ENCODE peak calls at places on chromosomes 6 and 20, in nine cellular contexts. One of them, this sample, is unnamed. For H3K4me1, the result is how much of the 10 kb centered on the place peaks cover.

GRCh38 chr6:73747293-73747692 is 51.3 kb downstream of the CD109 start:
- DNase-seq in lung: no peak
- DNase-seq in HCT116: no peak
- DNase-seq in ovary: no peak
- DNase-seq in stomach: no peak
- DNase-seq in heart right ventricle: no peak
- DNase-seq in IMR-90: no peak
- DNase-seq in left ventricle myocardium inferior: no peak
- DNase-seq in neural progenitor cell: no peak
- DNase-seq in this sample: no peak

GRCh38 chr20:55882922-55883321 is 122.4 kb downstream of the CBLN4 start:
- DNase-seq in lung: no peak
- DNase-seq in HCT116: no peak
- DNase-seq in ovary: no peak
- DNase-seq in stomach: no peak
- DNase-seq in heart right ventricle: no peak
- DNase-seq in IMR-90: no peak
- DNase-seq in left ventricle myocardium inferior: no peak
- DNase-seq in neural progenitor cell: no peak
- DNase-seq in this sample: no peak

GRCh38 chr6:52993461-52993860 is 1.6 kb downstream of the GSTA4 start:
- DNase-seq in lung: no peak
- DNase-seq in HCT116: no peak
- DNase-seq in ovary: no peak
- DNase-seq in stomach: no peak
- DNase-seq in heart right ventricle: no peak
- DNase-seq in IMR-90: no peak
- DNase-seq in left ventricle myocardium inferior: no peak
- DNase-seq in neural progenitor cell: no peak
- DNase-seq in this sample: no peak

GRCh38 chr20:47318027-47318595 is 38.4 kb downstream of the ZMYND8 start:
- DNase-seq in lung: no peak
- DNase-seq in HCT116: no peak
- DNase-seq in ovary: peak
- DNase-seq in stomach: no peak
- DNase-seq in heart right ventricle: no peak
- DNase-seq in IMR-90: peak
- DNase-seq in left ventricle myocardium inferior: no peak
- DNase-seq in neural progenitor cell: peak
- DNase-seq in this sample: peak

GRCh38 chr20:719816-720215 is 44.2 kb upstream of the SCRT2 start:
- DNase-seq in lung: no peak
- DNase-seq in HCT116: no peak
- DNase-seq in ovary: no peak
- DNase-seq in stomach: no peak
- DNase-seq in heart right ventricle: no peak
- DNase-seq in IMR-90: no peak
- DNase-seq in left ventricle myocardium inferior: no peak
- DNase-seq in neural progenitor cell: no peak
- DNase-seq in this sample: no peak

GRCh38 chr6:138978229-138978628 is 9.8 kb downstream of the REPS1 start:
- DNase-seq in lung: no peak
- DNase-seq in HCT116: no peak
- DNase-seq in ovary: no peak
- DNase-seq in stomach: no peak
- DNase-seq in heart right ventricle: no peak
- DNase-seq in IMR-90: no peak
- DNase-seq in left ventricle myocardium inferior: no peak
- DNase-seq in neural progenitor cell: no peak
- DNase-seq in this sample: no peak

GRCh38 chr6:111711476-111711875 is 105.8 kb upstream of the TRAF3IP2 start:
- DNase-seq in lung: no peak
- DNase-seq in HCT116: no peak
- DNase-seq in ovary: peak
- DNase-seq in stomach: peak
- DNase-seq in heart right ventricle: peak
- DNase-seq in IMR-90: no peak
- DNase-seq in left ventricle myocardium inferior: peak
- DNase-seq in neural progenitor cell: peak
- DNase-seq in this sample: no peak

GRCh38 chr20:13259921-13260320 is 38.8 kb downstream of the ISM1 start:
- DNase-seq in lung: no peak
- DNase-seq in HCT116: no peak
- DNase-seq in ovary: no peak
- DNase-seq in stomach: no peak
- DNase-seq in heart right ventricle: no peak
- DNase-seq in IMR-90: no peak
- DNase-seq in left ventricle myocardium inferior: no peak
- DNase-seq in neural progenitor cell: no peak
- DNase-seq in this sample: no peak

GRCh38 chr6:43180058-43180457 is 1.9 kb upstream of the CUL9 start:
- DNase-seq in lung: no peak
- DNase-seq in HCT116: no peak
- DNase-seq in ovary: no peak
- DNase-seq in stomach: no peak
- DNase-seq in heart right ventricle: no peak
- DNase-seq in IMR-90: no peak
- DNase-seq in left ventricle myocardium inferior: no peak
- DNase-seq in neural progenitor cell: no peak
- DNase-seq in this sample: no peak

GRCh38 chr6:131894735-131895424 is 56.3 kb downstream of the CCN2 start:
- DNase-seq in lung: no peak
- DNase-seq in HCT116: no peak
- DNase-seq in ovary: no peak
- DNase-seq in stomach: no peak
- DNase-seq in heart right ventricle: no peak
- DNase-seq in IMR-90: no peak
- DNase-seq in left ventricle myocardium inferior: no peak
- DNase-seq in neural progenitor cell: no peak
- DNase-seq in this sample: no peak

GRCh38 chr6:132937466-132937906 is 123.1 kb downstream of the RPS12 start:
- DNase-seq in lung: peak
- DNase-seq in HCT116: peak
- DNase-seq in ovary: no peak
- DNase-seq in stomach: peak
- DNase-seq in heart right ventricle: no peak
- DNase-seq in IMR-90: peak
- DNase-seq in left ventricle myocardium inferior: no peak
- DNase-seq in neural progenitor cell: peak
- DNase-seq in this sample: peak

GRCh38 chr6:41881506-41881905 is 13.7 kb downstream of the USP49 start:
- DNase-seq in lung: no peak
- DNase-seq in HCT116: no peak
- DNase-seq in ovary: no peak
- DNase-seq in stomach: no peak
- DNase-seq in heart right ventricle: no peak
- DNase-seq in IMR-90: no peak
- DNase-seq in left ventricle myocardium inferior: no peak
- DNase-seq in neural progenitor cell: no peak
- DNase-seq in this sample: no peak

GRCh38 chr20:1526310-1526709 is 31.2 kb downstream of the SIRPD start:
- DNase-seq in lung: no peak
- DNase-seq in HCT116: no peak
- DNase-seq in ovary: no peak
- DNase-seq in stomach: no peak
- DNase-seq in heart right ventricle: no peak
- DNase-seq in IMR-90: no peak
- DNase-seq in left ventricle myocardium inferior: no peak
- DNase-seq in neural progenitor cell: no peak
- DNase-seq in this sample: no peak

GRCh38 chr6:73969982-73970960 is 274.3 kb downstream of the CD109 start:
- DNase-seq in lung: no peak
- DNase-seq in HCT116: peak
- DNase-seq in ovary: no peak
- DNase-seq in stomach: no peak
- DNase-seq in heart right ventricle: no peak
- DNase-seq in IMR-90: peak
- DNase-seq in left ventricle myocardium inferior: no peak
- DNase-seq in neural progenitor cell: peak
- DNase-seq in this sample: peak

GRCh38 chr20:25439328-25439727 is 31.9 kb downstream of the GINS1 start:
- DNase-seq in lung: no peak
- DNase-seq in HCT116: no peak
- DNase-seq in ovary: no peak
- DNase-seq in stomach: no peak
- DNase-seq in heart right ventricle: no peak
- DNase-seq in IMR-90: no peak
- DNase-seq in left ventricle myocardium inferior: no peak
- DNase-seq in neural progenitor cell: no peak
- DNase-seq in this sample: no peak

GRCh38 chr20:19223640-19224039 is 11.2 kb downstream of the SLC24A3 start:
- DNase-seq in lung: no peak
- DNase-seq in HCT116: no peak
- DNase-seq in ovary: no peak
- DNase-seq in stomach: no peak
- DNase-seq in heart right ventricle: no peak
- DNase-seq in IMR-90: no peak
- DNase-seq in left ventricle myocardium inferior: no peak
- DNase-seq in neural progenitor cell: no peak
- DNase-seq in this sample: no peak

GRCh38 chr20:7722564-7722963 is 217.7 kb downstream of the HAO1 start:
- DNase-seq in lung: no peak
- DNase-seq in HCT116: no peak
- DNase-seq in ovary: no peak
- DNase-seq in stomach: no peak
- DNase-seq in heart right ventricle: no peak
- DNase-seq in IMR-90: no peak
- DNase-seq in left ventricle myocardium inferior: no peak
- DNase-seq in neural progenitor cell: no peak
- DNase-seq in this sample: no peak

GRCh38 chr6:116266803-116267202 is 12.9 kb downstream of the TSPYL1 start:
- DNase-seq in lung: no peak
- DNase-seq in HCT116: no peak
- DNase-seq in ovary: no peak
- DNase-seq in stomach: no peak
- DNase-seq in heart right ventricle: no peak
- DNase-seq in IMR-90: no peak
- DNase-seq in left ventricle myocardium inferior: no peak
- DNase-seq in neural progenitor cell: no peak
- DNase-seq in this sample: no peak

GRCh38 chr6:23175391-23175790 is 606.0 kb downstream of the HDGFL1 start:
- DNase-seq in lung: no peak
- DNase-seq in HCT116: no peak
- DNase-seq in ovary: no peak
- DNase-seq in stomach: no peak
- DNase-seq in heart right ventricle: no peak
- DNase-seq in IMR-90: no peak
- DNase-seq in left ventricle myocardium inferior: no peak
- DNase-seq in neural progenitor cell: no peak
- DNase-seq in this sample: no peak

GRCh38 chr6:145360865-145361264 is 374.5 kb downstream of the EPM2A start:
- DNase-seq in lung: no peak
- DNase-seq in HCT116: no peak
- DNase-seq in ovary: no peak
- DNase-seq in stomach: no peak
- DNase-seq in heart right ventricle: no peak
- DNase-seq in IMR-90: no peak
- DNase-seq in left ventricle myocardium inferior: no peak
- DNase-seq in neural progenitor cell: no peak
- DNase-seq in this sample: no peak

GRCh38 chr20:54148947-54149764 is 24.6 kb downstream of the CYP24A1 start:
- DNase-seq in lung: no peak
- DNase-seq in HCT116: peak
- DNase-seq in ovary: no peak
- DNase-seq in stomach: no peak
- DNase-seq in heart right ventricle: no peak
- DNase-seq in IMR-90: no peak
- DNase-seq in left ventricle myocardium inferior: no peak
- DNase-seq in neural progenitor cell: no peak
- DNase-seq in this sample: no peak

GRCh38 chr20:20295621-20296498 is 72.0 kb upstream of the INSM1 start:
- DNase-seq in lung: no peak
- DNase-seq in HCT116: no peak
- DNase-seq in ovary: no peak
- DNase-seq in stomach: no peak
- DNase-seq in heart right ventricle: no peak
- DNase-seq in IMR-90: no peak
- DNase-seq in left ventricle myocardium inferior: no peak
- DNase-seq in neural progenitor cell: no peak
- DNase-seq in this sample: no peak

GRCh38 chr20:35598899-35599775 is 16.5 kb upstream of the SPAG4 start:
- DNase-seq in lung: no peak
- DNase-seq in HCT116: no peak
- DNase-seq in ovary: no peak
- DNase-seq in stomach: peak
- DNase-seq in heart right ventricle: no peak
- DNase-seq in IMR-90: no peak
- DNase-seq in left ventricle myocardium inferior: no peak
- DNase-seq in neural progenitor cell: no peak
- DNase-seq in this sample: no peak

GRCh38 chr20:33680681-33681080 is 5.5 kb downstream of the E2F1 start:
- DNase-seq in lung: no peak
- DNase-seq in HCT116: no peak
- DNase-seq in ovary: no peak
- DNase-seq in stomach: no peak
- DNase-seq in heart right ventricle: no peak
- DNase-seq in IMR-90: peak
- DNase-seq in left ventricle myocardium inferior: no peak
- DNase-seq in neural progenitor cell: no peak
- DNase-seq in this sample: no peak
- H3K4me1 ChIP-seq in lung: under half
- H3K4me1 ChIP-seq in HCT116: under half
- H3K4me1 ChIP-seq in ovary: under half
- H3K4me1 ChIP-seq in stomach: under half
- H3K4me1 ChIP-seq in heart right ventricle: under half
- H3K4me1 ChIP-seq in IMR-90: under half
- H3K4me1 ChIP-seq in left ventricle myocardium inferior: under half
- H3K4me1 ChIP-seq in neural progenitor cell: under half
- H3K4me1 ChIP-seq in this sample: under half

GRCh38 chr6:24980507-24981384 is 45.0 kb upstream of the RIPOR2 start:
- DNase-seq in lung: no peak
- DNase-seq in HCT116: no peak
- DNase-seq in ovary: no peak
- DNase-seq in stomach: no peak
- DNase-seq in heart right ventricle: no peak
- DNase-seq in IMR-90: no peak
- DNase-seq in left ventricle myocardium inferior: no peak
- DNase-seq in neural progenitor cell: peak
- DNase-seq in this sample: no peak
- H3K4me1 ChIP-seq in lung: under half
- H3K4me1 ChIP-seq in HCT116: under half
- H3K4me1 ChIP-seq in ovary: under half
- H3K4me1 ChIP-seq in stomach: under half
- H3K4me1 ChIP-seq in heart right ventricle: under half
- H3K4me1 ChIP-seq in IMR-90: under half
- H3K4me1 ChIP-seq in left ventricle myocardium inferior: under half
- H3K4me1 ChIP-seq in neural progenitor cell: half or more
- H3K4me1 ChIP-seq in this sample: under half

GRCh38 chr6:7110092-7110792 is 2.5 kb downstream of the RREB1 start:
- DNase-seq in lung: no peak
- DNase-seq in HCT116: no peak
- DNase-seq in ovary: no peak
- DNase-seq in stomach: no peak
- DNase-seq in heart right ventricle: no peak
- DNase-seq in IMR-90: no peak
- DNase-seq in left ventricle myocardium inferior: no peak
- DNase-seq in neural progenitor cell: no peak
- DNase-seq in this sample: no peak
- H3K4me1 ChIP-seq in lung: under half
- H3K4me1 ChIP-seq in HCT116: under half
- H3K4me1 ChIP-seq in ovary: under half
- H3K4me1 ChIP-seq in stomach: half or more
- H3K4me1 ChIP-seq in heart right ventricle: half or more
- H3K4me1 ChIP-seq in IMR-90: under half
- H3K4me1 ChIP-seq in left ventricle myocardium inferior: half or more
- H3K4me1 ChIP-seq in neural progenitor cell: under half
- H3K4me1 ChIP-seq in this sample: under half

GRCh38 chr6:130138909-130139242 is 83.9 kb downstream of the SAMD3 start:
- DNase-seq in lung: no peak
- DNase-seq in HCT116: no peak
- DNase-seq in ovary: no peak
- DNase-seq in stomach: no peak
- DNase-seq in heart right ventricle: no peak
- DNase-seq in IMR-90: no peak
- DNase-seq in left ventricle myocardium inferior: no peak
- DNase-seq in neural progenitor cell: no peak
- DNase-seq in this sample: no peak
- H3K4me1 ChIP-seq in lung: under half
- H3K4me1 ChIP-seq in HCT116: under half
- H3K4me1 ChIP-seq in ovary: under half
- H3K4me1 ChIP-seq in stomach: under half
- H3K4me1 ChIP-seq in heart right ventricle: under half
- H3K4me1 ChIP-seq in IMR-90: under half
- H3K4me1 ChIP-seq in left ventricle myocardium inferior: under half
- H3K4me1 ChIP-seq in neural progenitor cell: under half
- H3K4me1 ChIP-seq in this sample: under half

This sample was measured in foreskin keratinocyte.